ENCODE peak calls at places on chromosomes 16 and 17, in ten cellular contexts. U, Q, Y, O, X, D, Z, B, G and C are unnamed samples.

GRCh38 chr16:81106826-81107503 is 10.8 kb upstream of the GCSH start:
- DNase-seq in U (no peak), Q (no peak), Y (peak; percentile 12), O (no peak), X (no peak), D (no peak), Z (no peak), B (no peak), G (no peak), C (no peak)

GRCh38 chr17:69728816-69729215 is 314.3 kb downstream of the MAP2K6 start:
- DNase-seq in U (no peak), Q (no peak), Y (peak; percentile 48), O (no peak), X (no peak), D (no peak), Z (no peak), B (no peak), G (no peak), C (no peak)

GRCh38 chr17:14361945-14362508 is 61.1 kb downstream of the HS3ST3B1 start:
- DNase-seq in U (no peak), Q (no peak), Y (no peak), O (no peak), X (no peak), D (no peak), Z (no peak), B (no peak), G (no peak), C (no peak)

GRCh38 chr17:40598928-40599627 is 33.8 kb upstream of the CCR7 start:
- DNase-seq in U (no peak), Q (peak; percentile 31), Y (no peak), O (no peak), X (no peak), D (no peak), Z (peak; percentile 87), B (no peak), G (peak; percentile 90), C (no peak)

GRCh38 chr17:1643999-1644492 is 1.5 kb downstream of the SCARF1 start:
- DNase-seq in U (no peak), Q (no peak), Y (peak; percentile 6), O (no peak), X (no peak), D (no peak), Z (peak; percentile 18), B (no peak), G (no peak), C (no peak)

GRCh38 chr17:60613325-60613724 is 13.3 kb downstream of the PPM1D start:
- DNase-seq in U (no peak), Q (no peak), Y (no peak), O (no peak), X (no peak), D (no peak), Z (no peak), B (no peak), G (no peak), C (no peak)

GRCh38 chr17:41687828-41688640 is 651 bp upstream of the EIF1 start:
- DNase-seq in U (no peak), Q (peak; percentile 81), Y (no peak), O (peak; percentile 42), X (no peak), D (peak; percentile 46), Z (no peak), B (no peak), G (peak; percentile 71), C (peak; percentile 60)

GRCh38 chr16:25270577-25270976 is 12.9 kb upstream of the ZKSCAN2 start:
- DNase-seq in U (no peak), Q (no peak), Y (peak; percentile 56), O (no peak), X (no peak), D (no peak), Z (no peak), B (no peak), G (no peak), C (no peak)

GRCh38 chr16:67405336-67405735 is 10.9 kb downstream of the ZDHHC1 start:
- DNase-seq in U (no peak), Q (no peak), Y (no peak), O (no peak), X (no peak), D (no peak), Z (no peak), B (no peak), G (no peak), C (no peak)

GRCh38 chr16:27287887-27288286 is 19.3 kb upstream of the NSMCE1 start:
- DNase-seq in U (no peak), Q (no peak), Y (no peak), O (no peak), X (no peak), D (no peak), Z (no peak), B (no peak), G (no peak), C (no peak)

GRCh38 chr17:54901230-54901847 is 687 bp downstream of the TOM1L1 start:
- DNase-seq in U (no peak), Q (peak; percentile 9), Y (peak; percentile 66), O (no peak), X (no peak), D (peak; percentile 83), Z (peak; percentile 66), B (no peak), G (no peak), C (peak; percentile 51)

GRCh38 chr17:68103148-68103547 is 67.6 kb downstream of the KPNA2 start:
- DNase-seq in U (no peak), Q (no peak), Y (no peak), O (no peak), X (no peak), D (no peak), Z (no peak), B (no peak), G (no peak), C (no peak)

GRCh38 chr16:56547120-56547948 is 17.5 kb upstream of the MT4 start:
- DNase-seq in U (peak; percentile 72), Q (peak; percentile 32), Y (peak; percentile 66), O (no peak), X (no peak), D (peak; percentile 50), Z (peak; percentile 60), B (no peak), G (no peak), C (no peak)